ENCODE peak calls at places on chromosome 19, in four cellular contexts. O, N, D and U are unnamed samples.
A peak's percentile ranks its signal among the peaks of the same experiment; 100 is the strongest.

GRCh38 chr19:33390120-33390907 is 16.8 kb downstream of the CEBPG start:
- DNase-seq in O (peak; percentile 62), N (peak; percentile 87), D (no peak), U (no peak)

GRCh38 chr19:6718741-6719539 is 1.5 kb downstream of the C3 start:
- DNase-seq in O (peak; percentile 77), N (peak; percentile 81), D (peak; percentile 9), U (no peak)

GRCh38 chr19:53980553-53981407 is 10.7 kb upstream of the CACNG6 start:
- DNase-seq in O (no peak), N (peak; percentile 74), D (peak; percentile 72), U (no peak)

GRCh38 chr19:29278716-29279115 is 65.8 kb upstream of the UQCRFS1 start:
- DNase-seq in O (no peak), N (no peak), D (peak; percentile 19), U (no peak)

GRCh38 chr19:28878862-28879566 is 333.9 kb downstream of the UQCRFS1 start:
- DNase-seq in O (peak; percentile 64), N (peak; percentile 73), D (peak; percentile 93), U (peak; percentile 41)

GRCh38 chr19:29841209-29841558 is 29.4 kb downstream of the CCNE1 start:
- DNase-seq in O (no peak), N (peak; percentile 41), D (no peak), U (no peak)

GRCh38 chr19:36103842-36104552 is 6.9 kb upstream of the OVOL3 start:
- DNase-seq in O (no peak), N (no peak), D (no peak), U (no peak)

GRCh38 chr19:46579286-46579944 is 21.7 kb upstream of the CALM3 start:
- DNase-seq in O (no peak), N (no peak), D (peak; percentile 9), U (no peak)

GRCh38 chr19:6739390-6739883 is at the start of gene TRIP10:
- DNase-seq in O (peak; percentile 89), N (peak; percentile 93), D (peak; percentile 94), U (no peak)

GRCh38 chr19:43724896-43725295 is 9.0 kb downstream of the IRGC start:
- DNase-seq in O (no peak), N (no peak), D (no peak), U (no peak)

GRCh38 chr19:33403221-33403972 is 29.9 kb downstream of the CEBPG start:
- DNase-seq in O (peak; percentile 71), N (peak; percentile 55), D (no peak), U (no peak)

GRCh38 chr19:55063492-55063843 is 520 bp upstream of the RDH13 start:
- DNase-seq in O (no peak), N (no peak), D (no peak), U (no peak)

GRCh38 chr19:13782537-13782936 is 8.3 kb downstream of the C19orf53 start:
- DNase-seq in O (no peak), N (no peak), D (no peak), U (no peak)

GRCh38 chr19:13783565-13784500 is 9.6 kb downstream of the C19orf53 start:
- DNase-seq in O (no peak), N (no peak), D (no peak), U (no peak)

GRCh38 chr19:13788991-13789390 is 6.3 kb upstream of the ZSWIM4 start:
- DNase-seq in O (peak; percentile 67), N (no peak), D (no peak), U (peak; percentile 71)

GRCh38 chr19:13781547-13781946 is 7.3 kb downstream of the C19orf53 start:
- DNase-seq in O (peak; percentile 64), N (peak; percentile 71), D (peak; percentile 67), U (peak; percentile 79)

DNA sequence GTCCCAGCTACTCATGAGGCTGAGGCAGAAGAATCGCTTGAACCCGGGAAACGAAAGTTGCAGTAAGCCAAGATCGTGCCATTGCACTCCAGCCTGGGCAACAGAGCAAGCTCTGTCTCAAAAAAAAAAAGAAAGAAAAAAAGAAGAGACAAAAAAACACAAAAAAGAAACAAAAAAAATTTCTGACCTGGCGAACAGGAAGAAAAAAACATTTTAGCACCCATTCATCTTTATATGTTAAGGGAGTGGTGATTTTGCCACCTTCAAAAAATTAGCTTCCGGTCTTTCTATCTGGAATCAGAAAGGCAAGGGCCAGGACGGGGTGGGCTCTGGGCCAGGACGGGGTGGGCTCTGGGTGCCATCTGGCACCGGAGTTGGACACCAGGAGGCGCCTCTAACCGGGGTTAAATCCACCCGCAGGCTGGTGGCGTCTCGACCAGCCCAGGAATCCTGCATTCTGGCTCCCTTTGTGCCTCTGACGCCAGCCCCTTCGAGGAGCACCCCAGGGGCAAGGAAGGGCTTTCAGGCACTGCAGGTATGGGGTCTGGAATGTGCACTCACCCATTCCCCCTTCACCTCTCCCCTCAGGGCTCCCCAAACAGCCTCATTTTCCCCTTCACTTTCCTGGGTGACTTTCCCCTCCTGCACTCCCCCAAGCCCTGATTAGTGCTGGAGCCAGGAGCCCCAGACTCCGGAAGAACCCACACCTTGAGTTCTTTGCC is 10.4 kb upstream of the ZSWIM4 start:
- DNase-seq in O (peak; percentile 89), N (peak; percentile 87), D (peak; percentile 74), U (no peak)
- TF ChIP-seq CTCF in O (peak; percentile 87), N (peak; percentile 65), D (peak; percentile 67), U (peak; percentile 76)

GRCh38 chr19:39156891-39157230 is 31.3 kb downstream of the PAK4 start:
- DNase-seq in O (no peak), N (no peak), D (no peak), U (no peak)

GRCh38 chr19:39157997-39158389 is 32.4 kb downstream of the PAK4 start:
- DNase-seq in O (no peak), N (no peak), D (no peak), U (no peak)

GRCh38 chr19:39158646-39159260 is 33.2 kb downstream of the PAK4 start:
- DNase-seq in O (no peak), N (no peak), D (no peak), U (no peak)

GRCh38 chr19:39156230-39156890 is 30.8 kb downstream of the PAK4 start:
- DNase-seq in O (no peak), N (no peak), D (no peak), U (no peak)

DNA sequence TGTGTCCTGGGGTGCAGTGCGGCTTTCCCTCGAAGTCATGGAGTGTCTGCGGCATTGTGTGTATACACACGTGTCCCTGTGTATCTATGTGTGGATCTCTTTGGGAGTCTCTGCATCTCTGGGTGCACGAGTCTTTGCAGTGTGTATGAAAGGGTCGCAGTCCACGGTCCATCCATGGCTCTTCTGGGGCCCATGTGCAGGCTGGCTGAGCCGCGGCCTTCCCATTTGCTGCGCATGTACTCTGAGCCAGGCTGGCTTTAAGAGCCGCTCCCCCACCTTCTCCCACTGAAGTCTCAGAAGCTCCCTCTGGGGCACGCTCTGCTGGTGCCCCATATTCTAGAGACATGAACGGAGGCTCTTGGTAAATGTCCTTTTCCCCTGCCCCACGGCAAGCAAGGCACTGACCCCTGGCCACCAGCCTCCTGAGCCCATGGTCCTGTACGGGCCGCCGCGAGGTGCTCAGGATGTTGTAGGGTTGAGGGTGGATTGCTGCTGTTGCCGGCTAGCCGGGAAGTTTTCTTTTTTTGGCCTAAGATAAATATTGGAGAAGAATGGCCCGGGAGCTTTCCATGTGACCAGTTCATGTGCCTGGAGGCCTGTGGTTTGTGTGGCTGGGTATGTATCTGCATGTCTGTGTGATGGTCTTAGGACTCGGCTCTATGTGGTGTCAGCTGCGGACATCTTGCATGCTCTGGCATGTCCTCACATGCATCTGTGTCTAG is 31.9 kb downstream of the PAK4 start:
- DNase-seq in O (no peak), N (no peak), D (no peak), U (no peak)
- H3K4me3 ChIP-seq in O (no peak overlapping the region), N (no peak overlapping the region), D (no peak overlapping the region), U (no peak overlapping the region)

GRCh38 chr19:2543463-2544442 is 67.8 kb downstream of the GADD45B start:
- DNase-seq in O (peak; percentile 91), N (peak; percentile 97), D (peak; percentile 92), U (peak; percentile 89)
- TF ChIP-seq CTCF in O (peak; percentile 39), N (peak; percentile 26), D (peak; percentile 46), U (peak; percentile 47)

DNA sequence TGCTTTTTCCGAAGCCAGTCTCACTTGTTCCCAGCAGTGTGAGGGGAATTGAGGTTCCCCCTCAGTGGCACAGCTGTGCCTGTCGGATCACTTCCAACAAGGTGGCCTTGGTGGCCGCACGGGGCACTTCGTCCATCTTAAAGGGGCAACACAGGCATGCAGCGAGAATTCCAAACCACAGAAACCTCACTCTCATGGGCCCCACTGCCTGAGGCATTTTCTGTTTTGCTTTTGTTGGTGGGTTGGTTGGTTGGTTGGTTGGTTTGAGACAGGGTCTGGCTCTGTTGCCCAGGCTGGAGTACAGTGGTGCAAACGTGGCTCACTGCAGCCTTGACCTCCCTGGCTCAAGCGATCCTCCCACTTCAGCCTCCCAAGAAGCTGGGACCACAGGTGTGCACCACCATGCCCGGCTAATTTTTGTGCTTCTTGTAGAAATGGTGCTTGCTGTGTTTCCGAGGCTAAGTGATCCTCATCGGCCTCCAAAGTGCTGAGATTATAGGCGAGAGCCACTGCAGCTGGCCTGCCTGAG is 3.7 kb upstream of the NDUFS7 start:
- DNase-seq in O (no peak), N (no peak), D (no peak), U (no peak)
- H3K4me3 ChIP-seq in O (no peak overlapping the region), N (no peak overlapping the region), D (no peak overlapping the region), U (no peak overlapping the region)